ENCODE peak calls at places on chromosomes 12 and 14, in ten cellular contexts. F is Caki2; K is stimulated activated CD4-positive, alpha-beta T cell treated with anti-CD3 and anti-CD28 coated beads, TNF-alpha, amount 100 ng/mL, for 4 hours; P is hippocampal formation; Z is AG10803; I is HEK293T; H is kidney; E is T-helper 17 cell; J is activated CD4-positive, alpha-beta memory T cell treated with anti-CD3 and anti-CD28 coated beads for 36 hours; U is GM12865. N is an unnamed sample.

GRCh38 chr12:57765698-57766463 is 997 bp downstream of the CYP27B1 start:
- DNase-seq in P (no peak), H (peak), F (no peak), I (no peak), J (no peak), Z (no peak), K (no peak), U (no peak), E (no peak), N (peak)

GRCh38 chr12:87995581-87996178 is 33.5 kb downstream of the C12orf50 start:
- DNase-seq in Z (peak), K (peak), J (peak), P (peak), U (peak), I (peak), F (peak), H (no peak), E (no peak), N (peak)

GRCh38 chr12:49462103-49462739 is 76.6 kb upstream of the KCNH3 start:
- DNase-seq in F (no peak), J (no peak), H (no peak), K (no peak), E (no peak), I (no peak), P (peak), U (no peak), Z (no peak), N (no peak)

GRCh38 chr14:104917992-104918391 is 6.7 kb upstream of the PLD4 start:
- DNase-seq in F (no peak), P (no peak), Z (peak), K (no peak), U (no peak), I (no peak), J (no peak), H (no peak), E (no peak), N (no peak)

GRCh38 chr12:68158427-68158826 is 1.1 kb downstream of the IFNG start:
- DNase-seq in J (no peak), Z (peak), I (no peak), U (peak), P (no peak), F (no peak), H (no peak), K (no peak), E (no peak), N (no peak)

GRCh38 chr12:42442328-42442759 is 116.4 kb downstream of the PPHLN1 start:
- DNase-seq in Z (no peak), E (no peak), K (no peak), I (no peak), P (no peak), F (no peak), H (no peak), J (no peak), U (no peak), N (no peak)

GRCh38 chr12:131916306-131917138 is 12.6 kb upstream of the PUS1 start:
- DNase-seq in F (no peak), U (no peak), P (no peak), H (no peak), K (no peak), E (no peak), Z (no peak), I (peak), J (no peak), N (no peak)

GRCh38 chr12:79775355-79776073 is 84.8 kb upstream of the PAWR start:
- DNase-seq in H (no peak), E (no peak), K (no peak), F (no peak), P (no peak), Z (no peak), I (no peak), U (no peak), J (no peak), N (no peak)

GRCh38 chr12:13581031-13581430 is 384.5 kb downstream of the EMP1 start:
- DNase-seq in I (no peak), Z (no peak), P (no peak), H (no peak), K (no peak), F (no peak), U (no peak), J (no peak), E (no peak), N (no peak)

GRCh38 chr12:77837876-77838291 is 7.2 kb downstream of the NAV3 start:
- DNase-seq in I (no peak), Z (peak), F (no peak), P (no peak), J (no peak), E (no peak), H (no peak), K (no peak), U (no peak), N (no peak)

GRCh38 chr12:93880853-93881522 is 203.8 kb downstream of the CRADD start:
- DNase-seq in F (no peak), P (no peak), J (no peak), E (no peak), U (peak), Z (no peak), K (no peak), H (no peak), I (no peak), N (no peak)

GRCh38 chr12:95216704-95217376 is 427 bp downstream of the FGD6 start:
- DNase-seq in U (peak), J (no peak), P (no peak), Z (no peak), K (no peak), I (no peak), F (peak), H (no peak), E (no peak), N (peak)

GRCh38 chr14:51327376-51327775 is 87.3 kb downstream of the TMX1 start:
- DNase-seq in E (no peak), K (no peak), F (no peak), P (no peak), I (no peak), H (no peak), J (no peak), Z (peak), U (no peak), N (no peak)

GRCh38 chr14:97113339-97113738 is 316.2 kb downstream of the VRK1 start:
- DNase-seq in I (no peak), P (no peak), Z (peak), J (no peak), H (no peak), E (no peak), K (no peak), F (peak), U (no peak), N (no peak)

GRCh38 chr14:75205586-75205985 is 29.2 kb upstream of the TMED10 start:
- DNase-seq in F (no peak), H (no peak), E (no peak), Z (peak), J (peak), P (no peak), I (no peak), K (no peak), U (no peak), N (no peak)

GRCh38 chr14:56219666-56220413 is 101.6 kb downstream of the PELI2 start:
- DNase-seq in P (no peak), F (no peak), I (no peak), U (no peak), K (no peak), Z (no peak), E (no peak), J (no peak), H (no peak), N (no peak)

GRCh38 chr14:64758025-64758521 is 53.8 kb downstream of the PLEKHG3 start:
- DNase-seq in U (no peak), K (no peak), P (no peak), H (peak), I (no peak), Z (peak), E (no peak), F (no peak), J (no peak), N (no peak)

GRCh38 chr12:121668750-121669524 is 517 bp downstream of the MORN3 start:
- DNase-seq in J (peak), E (peak), F (no peak), Z (peak), I (no peak), K (no peak), U (peak), P (no peak), H (no peak), N (peak)

GRCh38 chr12:33248364-33248763 is 191.3 kb downstream of the SYT10 start:
- DNase-seq in Z (no peak), I (no peak), H (no peak), J (no peak), F (no peak), U (no peak), P (no peak), E (no peak), K (no peak), N (no peak)

GRCh38 chr12:48197967-48198618 is 5.0 kb downstream of the OR10AD1 start:
- DNase-seq in H (peak), K (peak), U (peak), P (peak), Z (peak), J (peak), F (peak), I (peak), E (peak), N (no peak)

GRCh38 chr12:87107270-87107669 is 851.1 kb upstream of the MGAT4C start:
- DNase-seq in I (no peak), J (no peak), P (no peak), F (no peak), K (no peak), U (no peak), E (no peak), Z (no peak), H (no peak), N (no peak)

GRCh38 chr14:95523051-95523817 is 6.8 kb upstream of the SYNE3 start:
- DNase-seq in Z (peak), P (no peak), U (no peak), H (no peak), I (no peak), E (no peak), J (peak), K (no peak), F (no peak), N (no peak)

GRCh38 chr14:62162998-62163589 is 400.9 kb downstream of the SNAPC1 start:
- DNase-seq in Z (peak), U (peak), E (no peak), P (no peak), H (no peak), J (no peak), K (no peak), F (peak), I (peak), N (peak)

GRCh38 chr12:101847325-101847724 is 16.6 kb upstream of the GNPTAB start:
- DNase-seq in H (no peak), J (no peak), F (no peak), U (no peak), K (no peak), I (no peak), Z (no peak), E (no peak), P (no peak), N (no peak)

GRCh38 chr12:106709068-106709511 is 65.4 kb upstream of the RIC8B start:
- DNase-seq in F (no peak), I (peak), K (no peak), Z (no peak), U (no peak), J (no peak), E (no peak), H (no peak), P (no peak), N (no peak)

GRCh38 chr12:3073438-3074255 is 3.5 kb upstream of the TSPAN9 start:
- DNase-seq in F (peak), U (peak), K (peak), J (peak), P (peak), E (peak), Z (peak), I (peak), H (peak), N (peak)

GRCh38 chr14:23056956-23057756 is at the start of gene CDH24:
- DNase-seq in J (peak), H (peak), K (peak), Z (peak), I (peak), U (peak), F (peak), P (no peak), E (peak), N (peak)

GRCh38 chr12:70543444-70543843 is 93.8 kb downstream of the PTPRB start:
- DNase-seq in P (no peak), H (no peak), K (no peak), E (no peak), F (peak), I (no peak), U (no peak), Z (peak), J (no peak), N (peak)

GRCh38 chr14:61704554-61704953 is 9.2 kb downstream of the HIF1A start:
- DNase-seq in J (no peak), F (no peak), Z (no peak), U (no peak), K (no peak), I (no peak), P (no peak), H (no peak), E (no peak), N (no peak)

GRCh38 chr12:102948941-102949352 is 8.5 kb upstream of the ASCL1 start:
- DNase-seq in E (no peak), K (peak), Z (peak), F (peak), U (peak), J (peak), H (no peak), I (peak), P (peak), N (peak)

GRCh38 chr14:77219591-77219990 is 38.0 kb downstream of the TMEM63C start:
- DNase-seq in U (no peak), K (no peak), J (no peak), I (no peak), Z (no peak), P (no peak), F (no peak), H (no peak), E (no peak), N (no peak)

GRCh38 chr12:131904346-131904745 is 9.9 kb downstream of the ULK1 start:
- DNase-seq in I (no peak), Z (no peak), K (no peak), H (peak), F (no peak), U (no peak), J (no peak), E (no peak), P (no peak), N (no peak)

GRCh38 chr12:101877816-101878811 is 734 bp downstream of the DRAM1 start:
- DNase-seq in J (no peak), H (peak), F (peak), I (peak), K (no peak), P (no peak), U (peak), E (no peak), Z (peak), N (no peak)

GRCh38 chr14:68685419-68686211 is 107.3 kb downstream of the ZFP36L1 start:
- DNase-seq in Z (peak), E (peak), K (peak), H (no peak), U (peak), P (no peak), I (no peak), J (peak), F (peak), N (no peak)

GRCh38 chr12:4477133-4477532 is 31.5 kb upstream of the FGF6 start:
- DNase-seq in P (no peak), I (no peak), E (no peak), F (no peak), Z (no peak), H (no peak), U (no peak), K (no peak), J (no peak), N (peak)

GRCh38 chr12:19546027-19546426 is 106.7 kb downstream of the AEBP2 start:
- DNase-seq in P (no peak), F (no peak), H (no peak), I (no peak), K (no peak), E (no peak), U (no peak), J (no peak), Z (peak), N (no peak)

GRCh38 chr12:64387201-64387816 is 3.2 kb downstream of the C12orf56 start:
- DNase-seq in U (no peak), H (no peak), E (no peak), K (no peak), Z (no peak), F (no peak), P (no peak), I (no peak), J (no peak), N (no peak)